ENCODE peak calls at places on chromosomes 11 and 22, in five cellular contexts. D is astrocyte, I is AG04450, S is KBM-7, J is epithelial cell of prostate. G is an unnamed sample.

GRCh38 chr11:130163346-130164220 is 4.0 kb downstream of the ST14 start:
- DNase-seq in J (no peak), S (peak; percentile 34), D (no peak), I (no peak), G (no peak)

GRCh38 chr11:120028181-120028935 is 109.6 kb downstream of the TRIM29 start:
- DNase-seq in I (no peak), D (no peak), S (no peak), J (no peak), G (peak; percentile 26)

GRCh38 chr22:22579869-22580604 is 21.0 kb upstream of the PRAME start:
- DNase-seq in J (no peak), I (no peak), S (no peak), D (no peak), G (no peak)

GRCh38 chr11:62150887-62151736 is 27.3 kb downstream of the INCENP start:
- DNase-seq in I (no peak), J (no peak), D (no peak), S (no peak), G (no peak)

GRCh38 chr22:33210129-33210784 is 152.1 kb upstream of the SYN3 start:
- DNase-seq in J (no peak), I (no peak), S (peak; percentile 71), D (no peak), G (peak; percentile 47)

GRCh38 chr22:46007848-46008261 is 30.9 kb upstream of the WNT7B start:
- DNase-seq in S (no peak), I (peak; percentile 76), J (peak; percentile 45), D (peak; percentile 97), G (no peak)

GRCh38 chr11:6319001-6319878 is 1.1 kb downstream of the CAVIN3 start:
- DNase-seq in J (no peak), S (no peak), D (no peak), I (no peak), G (peak; percentile 45)

GRCh38 chr22:31681625-31682345 is 19.8 kb upstream of the PISD start:
- DNase-seq in S (no peak), D (peak; percentile 84), J (no peak), I (no peak), G (no peak)

GRCh38 chr11:94272738-94273313 is 31.6 kb upstream of the IZUMO1R start:
- DNase-seq in S (no peak), D (no peak), I (no peak), J (no peak), G (no peak)

GRCh38 chr11:67230406-67230805 is 35.9 kb upstream of the GRK2 start:
- DNase-seq in J (no peak), S (no peak), D (no peak), I (no peak), G (no peak)

GRCh38 chr11:117803896-117804295 is 6.9 kb upstream of the DSCAML1 start:
- DNase-seq in J (no peak), D (no peak), S (no peak), I (no peak), G (no peak)

GRCh38 chr11:76329084-76329648 is 51.8 kb downstream of the THAP12 start:
- DNase-seq in J (no peak), S (no peak), D (peak; percentile 37), I (peak; percentile 23), G (no peak)

GRCh38 chr11:113553235-113553634 is 78.0 kb upstream of the DRD2 start:
- DNase-seq in S (no peak), I (peak; percentile 59), D (peak; percentile 99), J (no peak), G (no peak)

GRCh38 chr22:49573109-49573765 is 254.4 kb downstream of the BRD1 start:
- DNase-seq in I (no peak), S (no peak), D (no peak), J (no peak), G (peak; percentile 28)

GRCh38 chr11:108916935-108917334 is 252.1 kb downstream of the DDX10 start:
- DNase-seq in S (no peak), I (no peak), D (no peak), J (no peak), G (no peak)

GRCh38 chr11:106471273-106471672 is 393.8 kb downstream of the AASDHPPT start:
- DNase-seq in D (no peak), S (no peak), I (no peak), J (no peak), G (no peak)

GRCh38 chr22:37559901-37560681 is at the start of gene CDC42EP1:
- DNase-seq in D (peak; percentile 40), S (no peak), I (no peak), J (no peak), G (peak; percentile 78)

GRCh38 chr11:65588199-65589054 is 7.2 kb downstream of the KCNK7 start:
- DNase-seq in J (no peak), D (no peak), S (peak; percentile 78), I (no peak), G (peak; percentile 52)

GRCh38 chr11:68140496-68141246 is 19.5 kb upstream of the CHKA start:
- DNase-seq in D (no peak), S (no peak), I (no peak), J (no peak), G (no peak)

GRCh38 chr22:20312396-20313191 is 7.3 kb downstream of the DGCR6L start:
- DNase-seq in J (no peak), I (no peak), D (no peak), S (no peak), G (peak; percentile 48)

GRCh38 chr11:126115253-126115540 is 52.5 kb upstream of the CDON start:
- DNase-seq in D (no peak), S (no peak), I (no peak), J (no peak), G (peak; percentile 59)

GRCh38 chr11:72750556-72751292 is 1.5 kb downstream of the ARAP1 start:
- DNase-seq in D (no peak), I (no peak), S (no peak), J (no peak), G (no peak)

GRCh38 chr11:115390441-115390840 is 113.8 kb downstream of the CADM1 start:
- DNase-seq in S (no peak), I (no peak), D (no peak), J (no peak), G (no peak)